ENCODE peak calls at places on chromosomes 5 and 9, in six cellular contexts. One of them, this sample, is unnamed.

GRCh38 chr9:98861881-98862501 is 54.5 kb downstream of the GALNT12 start:
- DNase-seq in PC-3: peak; percentile 93
- DNase-seq in CD8-positive, alpha-beta memory T cell: no peak
- DNase-seq in heart left ventricle: no peak
- DNase-seq in psoas muscle: peak; percentile 57
- DNase-seq in heart right ventricle: no peak
- DNase-seq in this sample: peak; percentile 77

GRCh38 chr9:137590469-137591383 is at the start of gene ZMYND19:
- DNase-seq in PC-3: peak; percentile 86
- DNase-seq in CD8-positive, alpha-beta memory T cell: peak; percentile 86
- DNase-seq in heart left ventricle: peak; percentile 92
- DNase-seq in psoas muscle: peak; percentile 91
- DNase-seq in heart right ventricle: peak; percentile 87
- DNase-seq in this sample: peak; percentile 92

GRCh38 chr5:22541037-22541436 is 312.1 kb downstream of the CDH12 start:
- DNase-seq in PC-3: no peak
- DNase-seq in CD8-positive, alpha-beta memory T cell: no peak
- DNase-seq in heart left ventricle: no peak
- DNase-seq in psoas muscle: no peak
- DNase-seq in heart right ventricle: no peak
- DNase-seq in this sample: no peak

GRCh38 chr5:133108481-133108921 is 56.7 kb downstream of the HSPA4 start:
- DNase-seq in PC-3: no peak
- DNase-seq in CD8-positive, alpha-beta memory T cell: no peak
- DNase-seq in heart left ventricle: no peak
- DNase-seq in psoas muscle: no peak
- DNase-seq in heart right ventricle: no peak
- DNase-seq in this sample: no peak

GRCh38 chr9:33719581-33720374 is 75.6 kb upstream of the PRSS3 start:
- DNase-seq in PC-3: peak; percentile 18
- DNase-seq in CD8-positive, alpha-beta memory T cell: peak; percentile 7
- DNase-seq in heart left ventricle: no peak
- DNase-seq in psoas muscle: no peak
- DNase-seq in heart right ventricle: no peak
- DNase-seq in this sample: peak; percentile 29

GRCh38 chr5:168891175-168891812 is 312.1 kb upstream of the PANK3 start:
- DNase-seq in PC-3: no peak
- DNase-seq in CD8-positive, alpha-beta memory T cell: no peak
- DNase-seq in heart left ventricle: no peak
- DNase-seq in psoas muscle: no peak
- DNase-seq in heart right ventricle: no peak
- DNase-seq in this sample: no peak

GRCh38 chr5:60792438-60792837 is 51.6 kb downstream of the ELOVL7 start:
- DNase-seq in PC-3: no peak
- DNase-seq in CD8-positive, alpha-beta memory T cell: no peak
- DNase-seq in heart left ventricle: no peak
- DNase-seq in psoas muscle: no peak
- DNase-seq in heart right ventricle: no peak
- DNase-seq in this sample: no peak

GRCh38 chr5:53367727-53368126 is 112.7 kb upstream of the FST start:
- DNase-seq in PC-3: no peak
- DNase-seq in CD8-positive, alpha-beta memory T cell: no peak
- DNase-seq in heart left ventricle: no peak
- DNase-seq in psoas muscle: no peak
- DNase-seq in heart right ventricle: no peak
- DNase-seq in this sample: no peak

GRCh38 chr5:127911619-127912018 is 171.9 kb upstream of the SLC12A2 start:
- DNase-seq in PC-3: no peak
- DNase-seq in CD8-positive, alpha-beta memory T cell: no peak
- DNase-seq in heart left ventricle: no peak
- DNase-seq in psoas muscle: no peak
- DNase-seq in heart right ventricle: no peak
- DNase-seq in this sample: no peak

GRCh38 chr5:10423009-10423408 is 18.7 kb upstream of the ROPN1L start:
- DNase-seq in PC-3: no peak
- DNase-seq in CD8-positive, alpha-beta memory T cell: no peak
- DNase-seq in heart left ventricle: no peak
- DNase-seq in psoas muscle: no peak
- DNase-seq in heart right ventricle: no peak
- DNase-seq in this sample: no peak

GRCh38 chr9:83304686-83305085 is 233.5 kb downstream of the FRMD3 start:
- DNase-seq in PC-3: no peak
- DNase-seq in CD8-positive, alpha-beta memory T cell: no peak
- DNase-seq in heart left ventricle: peak; percentile 92
- DNase-seq in psoas muscle: peak; percentile 80
- DNase-seq in heart right ventricle: peak; percentile 93
- DNase-seq in this sample: peak; percentile 98

GRCh38 chr5:143932584-143932983 is 120.6 kb downstream of the HMHB1 start:
- DNase-seq in PC-3: no peak
- DNase-seq in CD8-positive, alpha-beta memory T cell: no peak
- DNase-seq in heart left ventricle: no peak
- DNase-seq in psoas muscle: no peak
- DNase-seq in heart right ventricle: no peak
- DNase-seq in this sample: no peak

GRCh38 chr5:91224459-91224858 is 158.7 kb downstream of the ARRDC3 start:
- DNase-seq in PC-3: no peak
- DNase-seq in CD8-positive, alpha-beta memory T cell: no peak
- DNase-seq in heart left ventricle: no peak
- DNase-seq in psoas muscle: no peak
- DNase-seq in heart right ventricle: no peak
- DNase-seq in this sample: no peak

GRCh38 chr9:88783613-88784230 is 207.5 kb upstream of the S1PR3 start:
- DNase-seq in PC-3: peak; percentile 23
- DNase-seq in CD8-positive, alpha-beta memory T cell: no peak
- DNase-seq in heart left ventricle: no peak
- DNase-seq in psoas muscle: no peak
- DNase-seq in heart right ventricle: no peak
- DNase-seq in this sample: no peak

GRCh38 chr9:117097761-117098160 is 317.1 kb downstream of the ASTN2 start:
- DNase-seq in PC-3: no peak
- DNase-seq in CD8-positive, alpha-beta memory T cell: no peak
- DNase-seq in heart left ventricle: no peak
- DNase-seq in psoas muscle: no peak
- DNase-seq in heart right ventricle: no peak
- DNase-seq in this sample: no peak

GRCh38 chr9:96156151-96156550 is 145.8 kb downstream of the HSD17B3 start:
- DNase-seq in PC-3: no peak
- DNase-seq in CD8-positive, alpha-beta memory T cell: no peak
- DNase-seq in heart left ventricle: no peak
- DNase-seq in psoas muscle: no peak
- DNase-seq in heart right ventricle: no peak
- DNase-seq in this sample: no peak

GRCh38 chr9:78122631-78123030 is 91.0 kb upstream of the GNAQ start:
- DNase-seq in PC-3: peak; percentile 75
- DNase-seq in CD8-positive, alpha-beta memory T cell: no peak
- DNase-seq in heart left ventricle: no peak
- DNase-seq in psoas muscle: no peak
- DNase-seq in heart right ventricle: no peak
- DNase-seq in this sample: peak; percentile 32

GRCh38 chr5:157926171-157926671 is 67.3 kb upstream of the CLINT1 start:
- DNase-seq in PC-3: no peak
- DNase-seq in CD8-positive, alpha-beta memory T cell: no peak
- DNase-seq in heart left ventricle: no peak
- DNase-seq in psoas muscle: no peak
- DNase-seq in heart right ventricle: no peak
- DNase-seq in this sample: no peak

GRCh38 chr9:20255052-20255451 is 367.2 kb downstream of the MLLT3 start:
- DNase-seq in PC-3: no peak
- DNase-seq in CD8-positive, alpha-beta memory T cell: no peak
- DNase-seq in heart left ventricle: no peak
- DNase-seq in psoas muscle: no peak
- DNase-seq in heart right ventricle: no peak
- DNase-seq in this sample: no peak

GRCh38 chr5:93421498-93421897 is 159.5 kb downstream of the NR2F1-AS1 start:
- DNase-seq in PC-3: no peak
- DNase-seq in CD8-positive, alpha-beta memory T cell: no peak
- DNase-seq in heart left ventricle: no peak
- DNase-seq in psoas muscle: no peak
- DNase-seq in heart right ventricle: no peak
- DNase-seq in this sample: no peak

DNA sequence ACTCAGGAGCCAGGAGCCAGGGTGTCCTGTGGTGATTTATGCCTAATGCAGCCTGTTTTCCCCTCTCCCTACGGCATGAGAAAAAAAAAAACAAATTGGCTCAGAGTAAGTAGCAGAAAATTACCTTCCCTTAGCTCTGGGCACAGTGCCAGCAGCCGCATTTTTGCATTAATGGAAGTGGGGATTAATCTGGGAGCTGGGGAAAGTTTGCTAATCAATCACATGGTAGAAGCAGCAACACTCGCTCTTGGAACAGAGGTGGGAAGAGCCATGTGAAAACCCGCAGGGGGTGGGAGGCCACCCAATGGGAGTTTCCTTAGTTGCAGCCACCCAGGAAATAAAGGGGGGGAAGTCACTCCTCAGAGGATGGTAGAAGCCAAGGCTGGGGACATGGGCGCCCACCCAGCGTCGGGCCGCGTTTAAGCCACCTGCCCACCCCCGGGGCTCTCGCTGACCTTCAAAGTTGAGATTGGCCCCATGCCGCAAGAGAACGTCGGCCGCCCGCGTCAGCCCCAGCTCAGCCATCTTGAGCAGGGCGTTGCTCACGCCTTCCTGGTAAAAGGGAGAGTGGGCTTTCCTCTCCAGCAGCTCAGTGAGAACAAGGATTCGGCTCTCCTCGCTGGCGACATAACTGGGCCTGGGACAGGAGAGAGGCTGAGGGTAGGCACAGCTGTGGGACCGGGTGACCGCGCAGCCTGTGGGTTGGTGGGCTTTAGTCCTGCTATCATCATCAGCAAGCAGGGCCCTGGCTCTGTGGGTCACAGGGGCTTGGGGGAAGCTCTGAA is 1.7 kb downstream of the ASB6 start:
- DNase-seq in PC-3: no peak
- DNase-seq in CD8-positive, alpha-beta memory T cell: no peak
- DNase-seq in heart left ventricle: no peak
- DNase-seq in psoas muscle: no peak
- DNase-seq in heart right ventricle: no peak
- DNase-seq in this sample: no peak
- H3K36me3 ChIP-seq in PC-3: no peaks in the 10 kb centered on the region
- H3K36me3 ChIP-seq in CD8-positive, alpha-beta memory T cell: peaks cover 29% of the 10 kb centered on the region
- H3K36me3 ChIP-seq in heart left ventricle: peaks cover 43% of the 10 kb centered on the region
- H3K36me3 ChIP-seq in psoas muscle: peaks cover 43% of the 10 kb centered on the region
- H3K36me3 ChIP-seq in heart right ventricle: peaks cover 12% of the 10 kb centered on the region
- H3K36me3 ChIP-seq in this sample: peaks cover 13% of the 10 kb centered on the region

GRCh38 chr9:122370303-122370702 is 521 bp upstream of the PTGS1 start:
- DNase-seq in PC-3: no peak
- DNase-seq in CD8-positive, alpha-beta memory T cell: no peak
- DNase-seq in heart left ventricle: no peak
- DNase-seq in psoas muscle: no peak
- DNase-seq in heart right ventricle: no peak
- DNase-seq in this sample: no peak
- H3K27me3 ChIP-seq in PC-3: peaks cover 4% of the 10 kb centered on the region
- H3K27me3 ChIP-seq in CD8-positive, alpha-beta memory T cell: peaks cover 4% of the 10 kb centered on the region
- H3K27me3 ChIP-seq in heart left ventricle: peaks cover 5% of the 10 kb centered on the region
- H3K27me3 ChIP-seq in psoas muscle: no peaks in the 10 kb centered on the region
- H3K27me3 ChIP-seq in heart right ventricle: peaks cover 5% of the 10 kb centered on the region
- H3K27me3 ChIP-seq in this sample: peaks cover 39% of the 10 kb centered on the region

GRCh38 chr5:147712024-147712423 is 70.5 kb downstream of the JAKMIP2 start:
- DNase-seq in PC-3: no peak
- DNase-seq in CD8-positive, alpha-beta memory T cell: no peak
- DNase-seq in heart left ventricle: no peak
- DNase-seq in psoas muscle: no peak
- DNase-seq in heart right ventricle: no peak
- DNase-seq in this sample: no peak

GRCh38 chr5:147711019-147711418 is 71.5 kb downstream of the JAKMIP2 start:
- DNase-seq in PC-3: no peak
- DNase-seq in CD8-positive, alpha-beta memory T cell: no peak
- DNase-seq in heart left ventricle: no peak
- DNase-seq in psoas muscle: no peak
- DNase-seq in heart right ventricle: no peak
- DNase-seq in this sample: no peak

GRCh38 chr5:147713550-147714295 is 68.8 kb downstream of the JAKMIP2 start:
- DNase-seq in PC-3: peak; percentile 52
- DNase-seq in CD8-positive, alpha-beta memory T cell: no peak
- DNase-seq in heart left ventricle: no peak
- DNase-seq in psoas muscle: no peak
- DNase-seq in heart right ventricle: no peak
- DNase-seq in this sample: no peak

GRCh38 chr5:147708708-147709107 is 73.8 kb downstream of the JAKMIP2 start:
- DNase-seq in PC-3: peak; percentile 15
- DNase-seq in CD8-positive, alpha-beta memory T cell: no peak
- DNase-seq in heart left ventricle: no peak
- DNase-seq in psoas muscle: no peak
- DNase-seq in heart right ventricle: no peak
- DNase-seq in this sample: no peak

DNA sequence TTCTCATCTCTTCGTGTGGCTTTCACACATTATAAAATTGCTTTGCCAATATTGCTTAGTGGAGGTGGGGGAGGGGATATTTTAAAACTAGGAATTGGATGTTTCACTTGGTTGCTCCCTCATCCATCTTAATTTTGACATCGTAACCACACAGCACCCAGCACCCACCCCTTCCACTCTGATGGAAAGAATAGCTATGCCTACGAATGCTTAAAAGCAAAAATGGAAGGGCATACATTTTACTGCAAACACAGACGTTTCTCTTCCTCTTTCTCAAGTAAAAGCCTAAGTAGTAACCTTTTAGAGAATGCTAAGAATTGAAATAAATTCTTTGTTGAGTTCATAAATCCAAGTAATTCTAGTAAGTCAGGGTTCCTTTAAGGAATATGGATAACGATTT is 69.9 kb downstream of the JAKMIP2 start:
- DNase-seq in PC-3: no peak
- DNase-seq in CD8-positive, alpha-beta memory T cell: no peak
- DNase-seq in heart left ventricle: no peak
- DNase-seq in psoas muscle: no peak
- DNase-seq in heart right ventricle: no peak
- DNase-seq in this sample: no peak
- H3K4me3 ChIP-seq in PC-3: no peak overlapping the region
- H3K4me3 ChIP-seq in CD8-positive, alpha-beta memory T cell: no peak overlapping the region
- H3K4me3 ChIP-seq in heart left ventricle: no peak overlapping the region
- H3K4me3 ChIP-seq in psoas muscle: no peak overlapping the region
- H3K4me3 ChIP-seq in heart right ventricle: no peak overlapping the region
- H3K4me3 ChIP-seq in this sample: no peak overlapping the region

DNA sequence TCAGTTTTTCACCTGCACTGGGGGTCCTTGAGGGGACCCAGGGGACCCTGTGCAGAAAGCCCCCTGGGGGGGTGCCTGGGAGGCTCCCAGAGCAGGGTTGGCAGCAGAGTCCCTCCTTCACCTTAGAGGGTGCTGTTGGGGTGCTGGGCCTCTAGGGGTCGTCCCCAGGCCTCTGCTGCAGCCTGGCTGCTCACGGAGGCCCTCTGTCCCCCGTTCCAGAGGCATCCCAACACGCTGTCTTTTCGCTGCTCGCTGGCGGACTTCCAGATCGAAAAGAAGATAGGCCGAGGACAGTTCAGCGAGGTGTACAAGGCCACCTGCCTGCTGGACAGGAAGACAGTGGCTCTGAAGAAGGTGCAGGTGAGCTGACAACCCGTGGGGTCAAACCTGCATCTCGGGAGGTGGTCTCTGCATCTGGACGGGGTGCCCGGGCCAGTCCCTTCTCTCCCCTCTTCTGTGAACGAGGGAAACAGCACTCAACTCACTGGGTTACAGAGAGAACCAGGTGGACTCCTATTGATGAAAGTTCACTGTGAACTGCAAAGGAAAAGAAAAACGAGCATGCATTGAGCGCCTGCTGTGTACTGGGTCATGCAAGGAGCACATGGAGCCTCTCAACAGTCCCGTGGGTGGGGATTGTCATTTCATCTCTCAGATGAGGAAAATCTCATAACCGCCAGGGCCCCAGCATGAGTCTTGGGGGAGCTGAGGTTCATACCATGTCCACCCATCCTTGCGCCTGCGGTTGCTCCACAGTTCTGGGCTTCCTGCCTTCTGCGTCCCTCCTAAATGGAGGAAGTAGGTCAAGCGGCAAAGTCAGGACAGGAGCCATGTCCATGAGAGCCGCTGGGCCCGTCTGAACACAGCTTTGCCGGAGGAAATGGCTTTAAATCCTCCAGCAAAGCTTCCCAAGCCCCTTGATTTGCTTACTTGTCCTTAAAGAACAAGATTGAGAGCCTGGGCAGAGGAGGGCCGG is 54.8 kb downstream of the NEK6 start:
- DNase-seq in PC-3: no peak
- DNase-seq in CD8-positive, alpha-beta memory T cell: no peak
- DNase-seq in heart left ventricle: no peak
- DNase-seq in psoas muscle: no peak
- DNase-seq in heart right ventricle: no peak
- DNase-seq in this sample: no peak
- H3K36me3 ChIP-seq in PC-3: no peaks in the 10 kb centered on the region
- H3K36me3 ChIP-seq in CD8-positive, alpha-beta memory T cell: no peaks in the 10 kb centered on the region
- H3K36me3 ChIP-seq in heart left ventricle: peaks cover 8% of the 10 kb centered on the region
- H3K36me3 ChIP-seq in psoas muscle: peaks cover 23% of the 10 kb centered on the region
- H3K36me3 ChIP-seq in heart right ventricle: no peaks in the 10 kb centered on the region
- H3K36me3 ChIP-seq in this sample: no peaks in the 10 kb centered on the region

This sample was measured in cardiac muscle cell.